ENCODE peak calls at places on chromosomes 2 and 18, in ten cellular contexts. P is tibial artery, O is brain microvascular endothelial cell, J is cardiac muscle cell, W is adrenal gland, V is neural progenitor cell, Z is stomach, Q is ovary, Y is Panc1, X is HCT116. B is an unnamed sample. For H3K27me3, the result is how much of the 10 kb centered on the place peaks cover.

GRCh38 chr2:222912117-222912516 is 51.3 kb downstream of the ACSL3 start:
- DNase-seq in P (no peak), O (no peak), J (peak), W (no peak), V (no peak), Z (no peak), Q (no peak), Y (no peak), X (no peak), B (no peak)

GRCh38 chr2:126669772-126670171 is 13.8 kb downstream of the GYPC start:
- DNase-seq in P (peak), O (no peak), J (no peak), W (no peak), V (no peak), Z (no peak), Q (no peak), Y (no peak), X (no peak), B (no peak)

GRCh38 chr2:80073134-80073561 is 231.4 kb downstream of the LRRTM1 start:
- DNase-seq in P (no peak), O (peak), J (peak), W (peak), V (peak), Z (no peak), Q (no peak), Y (peak), X (peak), B (no peak)

GRCh38 chr18:59993560-59993959 is 93.8 kb downstream of the PMAIP1 start:
- DNase-seq in P (no peak), O (peak), J (no peak), W (no peak), V (no peak), Z (no peak), Q (no peak), Y (no peak), X (no peak), B (no peak)

GRCh38 chr2:76180676-76181075 is 470.0 kb upstream of the GCFC2 start:
- DNase-seq in P (no peak), O (no peak), J (no peak), W (no peak), V (no peak), Z (no peak), Q (no peak), Y (no peak), X (no peak), B (no peak)

GRCh38 chr2:200787351-200788128 is 24.2 kb upstream of the BZW1 start:
- DNase-seq in P (no peak), O (peak), J (no peak), W (peak), V (no peak), Z (no peak), Q (no peak), Y (peak), X (no peak), B (peak)

GRCh38 chr2:16253291-16253690 is 312.9 kb downstream of the MYCN start:
- DNase-seq in P (no peak), O (no peak), J (no peak), W (no peak), V (no peak), Z (no peak), Q (no peak), Y (no peak), X (no peak), B (no peak)

GRCh38 chr2:49026706-49027105 is 127.6 kb downstream of the FSHR start:
- DNase-seq in P (no peak), O (no peak), J (no peak), W (no peak), V (no peak), Z (no peak), Q (no peak), Y (no peak), X (no peak), B (no peak)

GRCh38 chr2:161418715-161419337 is 2.7 kb downstream of the TBR1 start:
- DNase-seq in P (no peak), O (no peak), J (peak), W (no peak), V (peak), Z (no peak), Q (no peak), Y (no peak), X (no peak), B (no peak)

GRCh38 chr2:173290518-173290917 is 64.2 kb upstream of the CDCA7 start:
- DNase-seq in P (no peak), O (peak), J (peak), W (no peak), V (no peak), Z (no peak), Q (no peak), Y (no peak), X (no peak), B (no peak)

GRCh38 chr18:49250819-49251388 is 209.5 kb downstream of the DYM start:
- DNase-seq in P (no peak), O (peak), J (peak), W (no peak), V (peak), Z (no peak), Q (no peak), Y (no peak), X (no peak), B (no peak)

GRCh38 chr2:151730242-151730975 is 3.9 kb downstream of the NEB start:
- DNase-seq in P (no peak), O (peak), J (no peak), W (no peak), V (no peak), Z (no peak), Q (no peak), Y (no peak), X (no peak), B (no peak)

GRCh38 chr2:148903946-148904345 is 28.9 kb downstream of the KIF5C start:
- DNase-seq in P (no peak), O (no peak), J (no peak), W (no peak), V (no peak), Z (no peak), Q (no peak), Y (no peak), X (no peak), B (no peak)

GRCh38 chr18:61545281-61546245 is 212.3 kb downstream of the CDH20 start:
- DNase-seq in P (no peak), O (no peak), J (no peak), W (peak), V (no peak), Z (no peak), Q (no peak), Y (no peak), X (no peak), B (no peak)

GRCh38 chr18:74480149-74480651 is 16.0 kb upstream of the CNDP2 start:
- DNase-seq in P (no peak), O (no peak), J (no peak), W (no peak), V (no peak), Z (no peak), Q (no peak), Y (no peak), X (no peak), B (no peak)

GRCh38 chr18:58525517-58525916 is 103.4 kb downstream of the ALPK2 start:
- DNase-seq in P (no peak), O (peak), J (no peak), W (no peak), V (no peak), Z (no peak), Q (no peak), Y (no peak), X (no peak), B (peak)

GRCh38 chr2:37325625-37326071 is 1.0 kb upstream of the PRKD3 start:
- DNase-seq in P (peak), O (no peak), J (no peak), W (peak), V (no peak), Z (no peak), Q (peak), Y (no peak), X (no peak), B (no peak)

GRCh38 chr2:53768233-53768542 is 584 bp downstream of the CHAC2 start:
- DNase-seq in P (no peak), O (peak), J (peak), W (peak), V (peak), Z (no peak), Q (no peak), Y (no peak), X (no peak), B (no peak)

GRCh38 chr2:144165599-144166250 is 354.2 kb downstream of the ZEB2 start:
- DNase-seq in P (no peak), O (no peak), J (no peak), W (no peak), V (no peak), Z (no peak), Q (no peak), Y (no peak), X (no peak), B (peak)

GRCh38 chr2:173161040-173161439 is 85.4 kb downstream of the MAP3K20 start:
- DNase-seq in P (no peak), O (no peak), J (no peak), W (no peak), V (no peak), Z (no peak), Q (no peak), Y (no peak), X (no peak), B (no peak)

GRCh38 chr18:54829856-54830255 is 1.6 kb downstream of the RAB27B start:
- DNase-seq in P (no peak), O (no peak), J (no peak), W (no peak), V (no peak), Z (no peak), Q (no peak), Y (no peak), X (no peak), B (no peak)

GRCh38 chr2:43218550-43219382 is 7.6 kb downstream of the ZFP36L2 start:
- DNase-seq in P (peak), O (peak), J (peak), W (peak), V (no peak), Z (peak), Q (peak), Y (no peak), X (no peak), B (no peak)

GRCh38 chr2:234203135-234203984 is 152.9 kb downstream of the SPP2 start:
- DNase-seq in P (no peak), O (peak), J (no peak), W (peak), V (no peak), Z (no peak), Q (no peak), Y (peak), X (peak), B (peak)

GRCh38 chr2:189673661-189674373 is 653 bp upstream of the ANKAR start:
- DNase-seq in P (no peak), O (no peak), J (no peak), W (no peak), V (no peak), Z (no peak), Q (no peak), Y (no peak), X (no peak), B (no peak)

DNA sequence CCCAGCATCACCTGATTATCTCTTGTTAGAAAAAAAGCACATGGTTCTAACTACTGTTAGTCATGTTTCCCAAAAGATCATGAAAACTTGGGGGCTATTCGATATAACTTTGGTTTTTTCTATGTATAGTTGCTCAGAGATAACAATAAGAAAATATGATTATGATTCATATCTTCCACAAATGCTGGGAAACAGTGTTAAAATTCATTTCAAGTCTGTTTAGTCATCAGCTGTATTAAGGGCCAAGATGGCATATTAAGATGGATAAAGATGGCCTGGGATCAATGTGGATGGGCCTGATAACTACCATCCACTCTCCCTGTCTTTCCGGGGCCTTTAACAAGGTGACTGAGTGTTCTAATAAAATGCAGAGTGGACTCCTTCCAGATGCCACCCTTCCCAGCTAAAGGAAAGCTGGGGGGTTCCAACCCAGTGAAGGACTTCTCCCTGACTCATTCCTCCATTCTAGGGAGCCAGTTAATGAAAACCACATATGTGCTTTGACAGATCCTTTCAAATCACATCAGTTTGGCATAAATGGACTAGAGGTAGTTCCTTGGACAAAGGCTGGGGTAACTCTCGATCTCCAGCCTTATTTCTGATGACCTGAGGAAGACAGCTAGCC is 221.6 kb downstream of the VAPA start:
- DNase-seq in P (no peak), O (no peak), J (no peak), W (no peak), V (no peak), Z (no peak), Q (no peak), Y (no peak), X (no peak), B (no peak)
- TF ChIP-seq CTCF in P (no peak), O (no peak), J (no peak), W (no peak), V (no peak), Z (no peak), Q (no peak), Y (no peak), X (no peak), B (no peak)

GRCh38 chr18:57154389-57154788 is 7.5 kb downstream of the BOD1L2 start:
- DNase-seq in P (no peak), O (no peak), J (no peak), W (no peak), V (no peak), Z (no peak), Q (no peak), Y (no peak), X (no peak), B (no peak)

GRCh38 chr18:57148263-57148662 is 1.4 kb downstream of the BOD1L2 start:
- DNase-seq in P (no peak), O (no peak), J (no peak), W (no peak), V (no peak), Z (no peak), Q (no peak), Y (no peak), X (no peak), B (no peak)

GRCh38 chr18:57146956-57147636 is at the start of gene BOD1L2:
- DNase-seq in P (no peak), O (no peak), J (no peak), W (no peak), V (no peak), Z (no peak), Q (no peak), Y (no peak), X (no peak), B (no peak)

GRCh38 chr18:57150828-57151227 is 3.9 kb downstream of the BOD1L2 start:
- DNase-seq in P (no peak), O (no peak), J (peak), W (no peak), V (peak), Z (no peak), Q (no peak), Y (no peak), X (no peak), B (no peak)

GRCh38 chr18:57149031-57149430 is 2.1 kb downstream of the BOD1L2 start:
- DNase-seq in P (no peak), O (no peak), J (no peak), W (no peak), V (peak), Z (no peak), Q (no peak), Y (no peak), X (no peak), B (no peak)
- H3K4me3 ChIP-seq in P (no peak), O (no peak), J (no peak), W (no peak), V (peak), Z (no peak), Q (no peak), Y (no peak), X (no peak), B (no peak)

DNA sequence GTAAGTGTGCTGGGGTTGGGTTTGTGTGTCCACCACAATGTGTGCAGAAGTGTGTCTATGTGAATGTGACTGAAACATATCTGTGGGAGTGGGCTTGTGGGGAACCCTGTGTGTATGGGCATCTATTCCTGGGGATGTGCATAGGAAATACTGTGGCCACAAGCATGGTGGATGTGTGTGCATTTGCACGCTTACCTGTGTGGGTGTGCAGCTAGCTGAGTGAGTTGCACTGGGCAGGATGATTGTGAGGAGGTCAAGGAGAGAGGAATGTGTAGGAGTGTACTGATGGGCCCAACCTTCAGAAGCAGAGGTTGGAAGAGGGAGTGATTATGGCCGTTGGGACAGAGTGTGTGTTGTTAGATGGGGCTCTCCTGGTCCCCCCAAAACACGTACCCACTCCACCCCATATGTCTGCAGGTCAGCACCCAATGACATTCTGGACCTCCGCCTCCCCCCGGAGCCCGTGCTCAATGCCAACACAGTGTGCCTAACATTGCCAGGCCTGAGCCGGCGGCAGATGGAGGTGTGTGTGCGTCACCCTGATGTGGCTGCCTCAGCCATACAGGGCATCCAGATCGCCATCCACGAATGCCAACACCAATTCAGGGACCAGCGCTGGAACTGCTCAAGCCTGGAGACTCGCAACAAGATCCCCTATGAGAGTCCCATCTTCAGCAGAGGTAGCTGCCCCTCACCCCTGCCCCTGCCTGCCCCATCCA is 1.3 kb downstream of the WNT10A start:
- DNase-seq in P (no peak), O (no peak), J (no peak), W (no peak), V (no peak), Z (no peak), Q (no peak), Y (no peak), X (no peak), B (no peak)
- H3K27me3 ChIP-seq in P (under half), O (half or more), J (half or more), W (half or more), V (half or more), Z (half or more), Q (under half), Y (under half), X (under half), B (half or more)

GRCh38 chr2:63270717-63271116 is 220.1 kb downstream of the OTX1 start:
- DNase-seq in P (no peak), O (no peak), J (no peak), W (no peak), V (no peak), Z (no peak), Q (no peak), Y (no peak), X (no peak), B (no peak)
- TF ChIP-seq CTCF in P (no peak), O (no peak), J (no peak), W (no peak), V (no peak), Z (no peak), Q (no peak), Y (no peak), X (no peak), B (no peak)

DNA sequence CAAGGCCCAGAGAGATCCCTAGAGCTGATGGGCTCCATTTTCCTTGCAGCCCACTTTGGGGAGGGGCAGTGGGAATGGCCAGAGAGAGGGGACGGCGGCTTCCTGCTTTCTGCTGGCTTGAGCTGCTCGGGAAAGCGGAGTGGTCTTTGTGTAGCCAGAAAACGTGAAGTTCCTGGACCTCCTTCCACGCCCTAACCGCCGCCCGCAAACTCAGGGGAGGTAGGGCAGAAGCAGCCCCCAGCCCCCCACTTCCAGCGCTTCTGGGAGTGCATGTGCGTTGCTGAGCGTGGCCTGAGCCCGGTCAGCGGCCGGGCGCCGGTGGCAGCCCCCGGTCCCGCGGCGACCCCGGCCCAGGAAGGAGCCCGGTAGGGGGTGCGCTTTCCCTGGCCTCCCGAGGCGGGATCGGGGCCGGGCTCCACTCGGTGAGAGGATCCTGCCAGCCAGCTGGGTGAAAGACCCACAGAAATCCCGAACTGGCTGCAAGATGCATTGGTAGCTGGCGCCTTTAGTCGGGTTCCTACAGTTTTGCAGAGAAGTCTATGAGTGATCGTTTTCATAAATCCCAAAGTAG is 25.3 kb upstream of the BOD1L2 start:
- DNase-seq in P (no peak), O (no peak), J (peak), W (no peak), V (peak), Z (no peak), Q (no peak), Y (no peak), X (no peak), B (no peak)
- H3K4me3 ChIP-seq in P (no peak), O (no peak), J (no peak), W (no peak), V (peak), Z (no peak), Q (no peak), Y (no peak), X (no peak), B (no peak)

GRCh38 chr18:57267368-57267767 is 85.0 kb upstream of the ST8SIA3 start:
- DNase-seq in P (no peak), O (no peak), J (no peak), W (no peak), V (no peak), Z (no peak), Q (no peak), Y (no peak), X (no peak), B (no peak)

GRCh38 chr18:57269756-57270534 is 82.4 kb upstream of the ST8SIA3 start:
- DNase-seq in P (no peak), O (no peak), J (no peak), W (no peak), V (no peak), Z (no peak), Q (no peak), Y (no peak), X (no peak), B (no peak)

GRCh38 chr18:57276720-57277284 is 75.6 kb upstream of the ST8SIA3 start:
- DNase-seq in P (no peak), O (no peak), J (no peak), W (no peak), V (peak), Z (no peak), Q (no peak), Y (no peak), X (no peak), B (no peak)

GRCh38 chr18:57275111-57275510 is 77.2 kb upstream of the ST8SIA3 start:
- DNase-seq in P (no peak), O (no peak), J (no peak), W (no peak), V (no peak), Z (no peak), Q (no peak), Y (no peak), X (no peak), B (no peak)

GRCh38 chr18:57273194-57273593 is 79.2 kb upstream of the ST8SIA3 start:
- DNase-seq in P (no peak), O (no peak), J (no peak), W (no peak), V (no peak), Z (no peak), Q (no peak), Y (no peak), X (no peak), B (no peak)
- H3K27me3 ChIP-seq in P (under half), O (under half), J (under half), W (under half), V (under half), Z (under half), Q (under half), Y (under half), X (half or more), B (under half)

DNA sequence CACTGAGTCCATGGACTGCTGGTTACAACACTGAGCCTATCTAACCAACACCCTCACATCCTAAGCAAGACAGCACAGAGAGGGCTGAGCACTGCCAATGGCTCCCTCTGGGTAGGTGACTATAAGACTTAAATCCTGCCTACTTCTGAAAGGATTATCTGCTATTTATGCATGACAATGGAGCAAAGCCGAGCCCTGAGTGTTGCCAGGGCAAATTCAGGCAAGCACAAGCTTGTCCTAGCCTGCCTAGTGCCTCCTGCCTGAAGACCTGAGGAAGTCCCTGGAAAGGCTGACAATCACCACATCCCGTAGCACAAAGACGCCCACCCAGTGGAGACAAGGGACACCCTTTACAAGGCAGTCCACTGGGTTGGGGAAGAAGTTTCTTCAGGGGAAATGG is 129.7 kb downstream of the OSR1 start:
- DNase-seq in P (no peak), O (no peak), J (no peak), W (no peak), V (peak), Z (no peak), Q (no peak), Y (no peak), X (no peak), B (no peak)
- TF ChIP-seq CTCF in P (no peak), O (no peak), J (no peak), W (no peak), V (peak), Z (no peak), Q (no peak), Y (no peak), X (no peak), B (no peak)

GRCh38 chr18:31042391-31043181 is at the start of gene DSC3:
- DNase-seq in P (peak), O (no peak), J (peak), W (peak), V (peak), Z (no peak), Q (no peak), Y (no peak), X (no peak), B (no peak)
- H3K4me3 ChIP-seq in P (peak), O (peak), J (peak), W (no peak), V (peak), Z (peak), Q (peak), Y (peak), X (peak), B (no peak)